ENCODE peak calls at places on chromosomes 1 and 21, in four cellular contexts. R is pancreas, X is IMR-90, Q is body of pancreas. J is an unnamed sample.

GRCh38 chr1:29392486-29393450 is 156.4 kb downstream of the PTPRU start:
- DNase-seq in R (no peak), X (no peak), Q (no peak), J (no peak)

GRCh38 chr1:59703226-59703917 is 111.4 kb upstream of the HOOK1 start:
- DNase-seq in Q (no peak), X (no peak), R (no peak), J (peak)

GRCh38 chr1:207754011-207754410 is 2.2 kb downstream of the CD46 start:
- DNase-seq in R (no peak), Q (no peak), X (no peak), J (no peak)

GRCh38 chr1:27772071-27772470 is 948 bp upstream of the STX12 start:
- DNase-seq in Q (no peak), R (no peak), X (no peak), J (peak)

GRCh38 chr1:59480188-59480888 is 183.4 kb downstream of the FGGY start:
- DNase-seq in R (no peak), Q (no peak), X (no peak), J (no peak)

GRCh38 chr1:108877858-108878257 is 1.1 kb downstream of the GPSM2 start:
- DNase-seq in X (no peak), Q (no peak), R (no peak), J (peak)

GRCh38 chr1:3494321-3495308 is 40.1 kb downstream of the ARHGEF16 start:
- DNase-seq in R (peak), X (no peak), Q (no peak), J (no peak)

GRCh38 chr1:223748773-223749733 is 36.7 kb downstream of the CAPN2 start:
- DNase-seq in X (peak), R (no peak), Q (peak), J (peak)

GRCh38 chr21:35204850-35205564 is 155.9 kb upstream of the RUNX1 start:
- DNase-seq in Q (peak), X (peak), R (peak), J (peak)

GRCh38 chr1:7594714-7595295 is 176.3 kb upstream of the VAMP3 start:
- DNase-seq in R (no peak), Q (no peak), X (no peak), J (no peak)

GRCh38 chr1:59215766-59216291 is 81.1 kb upstream of the FGGY start:
- DNase-seq in X (no peak), Q (no peak), R (no peak), J (no peak)

GRCh38 chr1:115176189-115176588 is 86.9 kb upstream of the TSPAN2 start:
- DNase-seq in R (no peak), X (no peak), Q (peak), J (no peak)

GRCh38 chr1:10252508-10252907 is 42.1 kb downstream of the KIF1B start:
- DNase-seq in X (peak), Q (no peak), R (no peak), J (peak)

GRCh38 chr1:109391626-109392025 is 6.1 kb downstream of the SORT1 start:
- DNase-seq in Q (no peak), X (no peak), R (no peak), J (no peak)

GRCh38 chr1:206421616-206422355 is 48.5 kb upstream of the IKBKE start:
- DNase-seq in Q (no peak), X (no peak), R (no peak), J (no peak)

GRCh38 chr1:4171480-4172450 is 271.7 kb upstream of the C1orf174 start:
- DNase-seq in R (no peak), Q (no peak), X (no peak), J (no peak)

DNA sequence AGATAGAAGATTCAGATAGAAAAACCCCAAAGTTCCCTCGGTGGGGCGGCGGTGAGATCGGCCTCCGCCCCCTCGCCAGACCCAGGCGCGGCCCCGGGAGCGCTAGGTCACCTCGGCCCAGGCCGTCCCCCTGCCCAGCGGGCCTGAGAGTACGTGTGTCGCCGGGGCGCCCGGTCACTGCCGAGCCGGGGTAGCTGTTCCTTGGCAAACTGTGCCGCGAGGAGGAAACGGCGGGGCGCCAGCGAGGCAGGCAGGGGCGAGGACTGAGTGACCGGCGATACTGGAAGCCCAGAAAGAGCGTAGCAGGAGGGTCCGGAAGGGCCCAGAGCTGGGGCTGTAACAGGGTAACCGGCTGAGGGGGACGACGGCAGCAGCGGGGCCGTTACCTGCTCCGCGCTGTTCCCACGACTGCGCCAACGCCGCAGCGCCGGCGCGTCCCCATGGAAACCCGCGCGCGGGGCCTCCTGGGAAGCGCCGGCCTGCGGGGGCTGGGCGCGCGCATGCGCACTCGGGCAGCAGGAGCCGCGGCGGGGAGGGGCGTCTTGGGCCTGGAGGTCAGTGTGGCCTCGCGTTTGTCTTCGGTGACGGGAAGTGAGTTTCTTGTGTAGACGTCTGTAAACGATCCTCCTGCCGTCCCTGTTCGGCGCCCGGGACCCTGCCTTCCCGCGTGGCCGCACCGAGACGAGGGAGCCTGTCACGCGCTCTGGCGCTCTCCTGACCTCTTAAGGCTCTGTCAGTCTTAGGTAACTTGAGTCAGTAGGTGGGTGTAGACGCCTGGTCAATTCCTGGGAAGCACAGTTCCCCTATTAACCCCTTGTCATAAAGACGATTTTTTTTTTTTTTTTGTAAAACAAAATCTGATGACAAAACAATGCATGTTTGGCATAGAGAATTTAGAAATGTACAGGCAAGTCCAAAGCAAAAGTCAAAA is at the start of gene LCA5L:
- DNase-seq in X (peak), Q (peak), R (peak), J (peak)
- TF ChIP-seq CTCF in X (peak), Q (no peak), R (no peak), J (peak)

DNA sequence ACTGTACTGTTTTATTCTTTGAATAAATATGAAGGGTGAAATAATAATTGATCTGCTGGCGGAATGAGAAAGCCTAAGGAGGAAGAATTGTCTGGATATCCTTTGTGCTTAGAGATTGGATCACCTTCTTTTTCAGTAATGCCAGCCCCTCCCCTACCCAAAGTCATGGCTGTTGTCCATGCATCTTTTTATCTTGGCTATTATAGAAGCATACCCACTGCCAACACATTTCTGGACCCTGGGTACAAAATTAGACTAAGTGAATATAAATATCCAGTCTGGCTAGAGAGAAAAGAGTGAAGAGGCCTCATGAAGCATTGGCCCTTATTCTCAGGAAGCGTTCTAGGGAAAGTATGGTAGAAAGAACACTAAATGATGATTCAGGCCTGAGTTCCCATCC is 28.1 kb downstream of the AK4 start:
- DNase-seq in Q (no peak), R (no peak), X (no peak), J (no peak)
- H3K4me3 ChIP-seq in Q (no peak), R (no peak), X (no peak), J (no peak)

DNA sequence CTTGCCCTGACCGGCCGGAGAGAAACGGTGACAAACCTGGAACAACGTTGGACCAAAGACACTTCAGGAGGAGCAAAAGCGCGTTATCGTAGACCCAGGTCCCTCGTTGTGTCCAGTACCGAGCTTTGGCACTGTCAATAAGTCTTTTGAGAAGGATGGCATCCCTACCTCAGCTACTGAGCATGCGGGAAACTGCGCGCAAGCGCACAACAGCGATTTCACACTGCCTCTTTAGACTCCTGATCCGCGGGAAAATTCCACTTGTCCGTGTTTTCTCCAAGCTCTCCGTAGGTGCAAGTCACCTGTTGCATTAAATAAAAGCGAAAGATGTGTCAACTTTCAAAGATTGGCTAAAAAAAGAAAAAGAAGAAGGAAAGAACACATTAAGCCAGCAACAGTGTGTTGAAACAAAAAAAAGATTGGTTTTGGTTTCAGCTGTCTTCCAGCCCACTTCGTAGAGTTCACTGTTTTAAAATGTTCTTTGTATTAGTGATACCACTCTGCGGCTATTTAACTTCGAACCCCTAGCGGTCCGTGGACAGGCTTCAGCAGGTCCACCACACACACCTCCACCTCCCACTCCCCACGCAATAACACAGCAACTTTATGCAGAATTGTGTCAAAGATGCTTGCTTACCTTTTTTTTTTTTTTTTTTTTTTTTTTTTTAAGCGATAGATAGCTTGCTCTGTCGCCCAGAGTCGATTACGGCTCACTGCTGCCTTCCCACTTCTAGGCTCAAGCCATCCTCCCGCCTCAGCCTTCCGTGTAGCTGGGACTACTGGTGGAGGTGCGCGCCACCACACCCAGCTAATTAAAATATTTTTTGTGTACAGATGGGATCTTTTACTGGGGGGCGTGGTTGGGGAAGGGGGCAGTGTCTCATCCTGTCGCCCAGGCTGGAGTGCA is at the start of gene BPNT1:
- DNase-seq in X (peak), Q (peak), R (peak), J (peak)
- TF ChIP-seq CTCF in X (no peak), Q (no peak), R (no peak), J (no peak)

DNA sequence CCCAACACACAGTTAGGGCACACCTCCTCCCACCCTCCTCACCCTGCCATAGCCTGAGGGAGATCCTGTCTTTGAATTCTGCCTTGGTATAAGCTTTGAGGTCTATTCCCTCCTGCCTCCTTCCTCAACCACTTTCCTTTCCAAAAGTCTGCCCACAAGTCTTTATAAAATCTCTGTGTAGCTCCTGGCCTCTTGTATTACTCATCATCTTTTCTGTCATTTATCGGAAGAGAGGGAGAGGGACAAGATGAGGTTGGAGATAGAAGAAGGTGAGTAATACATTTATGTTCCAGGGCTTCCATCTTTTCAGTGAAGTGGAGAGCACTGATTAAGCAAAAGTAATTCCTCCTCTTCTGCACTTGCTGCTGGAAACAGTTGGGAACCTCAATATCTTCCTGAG is 30.5 kb upstream of the EFCAB14 start:
- DNase-seq in R (no peak), X (no peak), Q (no peak), J (no peak)
- H3K4me3 ChIP-seq in R (no peak), X (no peak), Q (no peak), J (no peak)

GRCh38 chr1:167927075-167927754 is 9.3 kb upstream of the DCAF6 start:
- DNase-seq in R (no peak), X (no peak), Q (no peak), J (no peak)

GRCh38 chr1:167928457-167928852 is 8.0 kb upstream of the DCAF6 start:
- DNase-seq in Q (no peak), R (no peak), X (no peak), J (no peak)

GRCh38 chr1:167924102-167924501 is 10.2 kb upstream of the ADCY10 start:
- DNase-seq in X (no peak), R (no peak), Q (no peak), J (no peak)

GRCh38 chr1:167924553-167925223 is 10.8 kb upstream of the ADCY10 start:
- DNase-seq in X (no peak), Q (no peak), R (no peak), J (no peak)

DNA sequence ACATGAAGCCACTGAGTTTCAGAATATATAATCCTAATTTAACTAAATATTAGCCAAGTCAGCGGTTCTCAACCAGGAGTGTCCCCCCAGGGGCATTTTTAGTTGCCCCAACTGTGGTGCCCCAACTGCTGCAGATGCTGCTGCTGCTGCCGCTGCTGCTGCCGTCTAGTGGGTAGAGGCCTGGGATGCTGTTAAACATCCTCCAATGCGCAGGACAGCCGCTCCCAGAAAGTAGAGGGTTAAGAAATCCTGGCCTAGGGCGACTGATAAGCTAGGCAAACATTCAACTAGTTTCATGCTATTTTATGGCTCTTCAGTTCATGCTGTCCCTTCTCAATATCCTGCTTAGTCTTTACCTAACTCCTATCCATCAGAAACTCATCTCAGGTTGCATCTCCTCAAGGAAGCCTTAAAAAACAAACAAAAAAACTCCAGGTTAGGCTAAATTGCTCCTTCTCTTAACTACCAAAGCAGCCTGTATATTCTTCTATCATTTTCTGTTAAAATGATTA is 9.9 kb upstream of the DCAF6 start:
- DNase-seq in Q (no peak), R (no peak), X (no peak), J (no peak)
- TF ChIP-seq CTCF in Q (no peak), R (no peak), X (no peak), J (no peak)

GRCh38 chr1:153357853-153358690 is at the start of gene S100A9:
- DNase-seq in X (no peak), R (no peak), Q (no peak), J (no peak)

GRCh38 chr1:153357076-153357852 is 390 bp upstream of the S100A9 start:
- DNase-seq in Q (peak), R (no peak), X (no peak), J (no peak)

GRCh38 chr1:153359241-153359640 is 1.6 kb downstream of the S100A9 start:
- DNase-seq in R (no peak), Q (no peak), X (no peak), J (no peak)

GRCh38 chr1:153360190-153360589 is 2.5 kb downstream of the S100A9 start:
- DNase-seq in R (no peak), Q (no peak), X (no peak), J (no peak)

GRCh38 chr1:153358691-153358975 is 979 bp downstream of the S100A9 start:
- DNase-seq in Q (no peak), X (no peak), R (no peak), J (no peak)
- H3K4me3 ChIP-seq in Q (no peak), X (no peak), R (no peak), J (no peak)

DNA sequence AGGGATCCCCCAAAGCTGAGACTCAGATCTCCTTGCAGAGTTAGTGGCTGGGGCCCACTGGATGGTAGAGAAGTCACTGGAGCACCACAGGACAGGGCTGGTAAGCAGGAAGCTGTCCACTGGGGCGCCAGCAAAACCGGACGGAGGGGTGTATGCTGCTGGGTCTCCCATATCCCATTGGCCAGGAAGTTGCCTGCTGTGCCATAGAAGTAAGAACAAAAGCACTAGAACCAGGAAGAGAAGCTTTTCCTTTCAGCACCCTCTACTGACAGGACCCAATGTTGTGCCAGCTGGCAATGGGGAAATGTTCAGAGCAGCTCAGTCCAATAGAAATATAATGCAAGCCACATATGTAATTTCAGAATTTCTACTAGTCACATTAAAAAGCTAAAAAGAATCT is 146.6 kb downstream of the SPATA46 start:
- DNase-seq in Q (peak), R (peak), X (no peak), J (peak)
- TF ChIP-seq CTCF in Q (peak), R (no peak), X (no peak), J (no peak)